ENCODE peak calls at places on chromosome 1, in nine cellular contexts. Y is keratinocyte, F is AG04450, K is IMR-90, Q is OCI-LY7, I is PC-9, T is heart right ventricle, A is RWPE1, E is HL-60. Z is an unnamed sample.

GRCh38 chr1:27544818-27545612 is 55.0 kb upstream of the WASF2 start:
- DNase-seq in E (no peak), I (no peak), A (no peak), T (peak), Y (no peak), K (peak), F (no peak), Q (no peak), Z (no peak)

GRCh38 chr1:180917306-180918065 is 4.8 kb downstream of the KIAA1614 start:
- DNase-seq in Q (no peak), E (peak), Y (no peak), F (no peak), T (no peak), K (peak), A (no peak), I (no peak), Z (no peak)

GRCh38 chr1:54273837-54274192 is 73.8 kb downstream of the MRPL37 start:
- DNase-seq in A (no peak), Q (no peak), F (no peak), T (peak), K (no peak), I (no peak), E (no peak), Y (no peak), Z (no peak)

GRCh38 chr1:201022824-201023516 is 544 bp downstream of the KIF21B start:
- DNase-seq in F (no peak), Q (peak), A (no peak), E (no peak), Y (no peak), T (no peak), I (peak), K (no peak), Z (no peak)

GRCh38 chr1:168835153-168835648 is 106.2 kb upstream of the DPT start:
- DNase-seq in E (no peak), I (peak), F (no peak), K (no peak), T (no peak), Q (no peak), A (no peak), Y (no peak), Z (no peak)

GRCh38 chr1:163897401-163898169 is 575.8 kb downstream of the NUF2 start:
- DNase-seq in T (peak), E (no peak), I (no peak), F (no peak), K (peak), A (no peak), Y (no peak), Q (no peak), Z (no peak)

GRCh38 chr1:151166506-151166956 is 587 bp downstream of the SCNM1 start:
- DNase-seq in E (no peak), F (peak), K (peak), Q (peak), A (peak), Y (no peak), I (peak), T (no peak), Z (no peak)

GRCh38 chr1:92538413-92539061 is 51.8 kb upstream of the GFI1 start:
- DNase-seq in E (no peak), K (peak), A (no peak), F (no peak), I (no peak), Q (no peak), Y (no peak), T (no peak), Z (no peak)

GRCh38 chr1:109874445-109874844 is 36.2 kb upstream of the CSF1 start:
- DNase-seq in Q (no peak), K (no peak), Y (no peak), E (no peak), F (no peak), T (no peak), I (peak), A (no peak), Z (no peak)

GRCh38 chr1:164688791-164689190 is 129.8 kb downstream of the PBX1 start:
- DNase-seq in E (no peak), T (no peak), A (no peak), Q (no peak), K (no peak), F (no peak), I (no peak), Y (no peak), Z (no peak)

GRCh38 chr1:210600421-210601195 is 271.9 kb downstream of the HHAT start:
- DNase-seq in Q (no peak), Y (no peak), E (no peak), I (no peak), K (peak), A (no peak), T (no peak), F (no peak), Z (no peak)

GRCh38 chr1:23122023-23122738 is 46.5 kb downstream of the LUZP1 start:
- DNase-seq in E (no peak), I (peak), Q (no peak), F (no peak), T (no peak), A (no peak), K (peak), Y (no peak), Z (no peak)

GRCh38 chr1:165886193-165886592 is 58.8 kb downstream of the UCK2 start:
- DNase-seq in Y (no peak), F (no peak), E (no peak), Q (no peak), A (no peak), I (no peak), T (no peak), K (no peak), Z (no peak)

GRCh38 chr1:50421768-50422674 is 1.2 kb downstream of the DMRTA2 start:
- DNase-seq in F (no peak), T (no peak), A (no peak), E (no peak), I (no peak), Q (no peak), Y (no peak), K (no peak), Z (no peak)
- H3K27ac ChIP-seq in F (no peak), T (no peak), A (no peak), E (no peak), I (no peak), Q (no peak), Y (no peak), K (no peak), Z (no peak)

DNA sequence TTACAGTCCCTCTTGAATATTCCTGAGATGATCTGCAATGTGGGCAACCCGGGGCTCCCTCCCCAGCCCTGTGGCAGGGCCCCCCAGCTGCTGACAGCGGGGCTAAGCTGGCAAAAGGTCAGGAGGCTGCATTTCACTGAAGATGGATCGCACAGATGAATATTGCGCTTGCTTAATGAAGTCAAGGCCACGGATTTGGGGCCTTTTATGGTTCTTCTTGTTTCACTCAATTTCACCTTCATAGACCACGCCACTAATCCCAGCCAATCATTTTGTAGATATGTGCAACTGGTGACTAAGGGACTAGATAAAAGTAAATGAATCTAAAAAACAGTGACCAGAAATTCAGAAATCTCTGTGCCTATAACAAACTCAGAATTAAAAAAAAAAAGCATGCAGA is 50.8 kb upstream of the SLC22A15 start:
- DNase-seq in F (no peak), E (no peak), T (no peak), A (no peak), Y (no peak), I (no peak), Q (no peak), K (no peak), Z (no peak)
- H3K27ac ChIP-seq in F (no peak), E (no peak), T (no peak), A (no peak), Y (no peak), I (no peak), Q (no peak), K (no peak), Z (no peak)

GRCh38 chr1:36420836-36421317 is 23.2 kb upstream of the LSM10 start:
- DNase-seq in K (peak), A (peak), E (peak), Y (peak), I (peak), T (peak), Q (peak), F (peak), Z (peak)

GRCh38 chr1:36419158-36419557 is 21.4 kb upstream of the LSM10 start:
- DNase-seq in A (no peak), I (no peak), Q (no peak), K (no peak), T (no peak), E (no peak), Y (no peak), F (no peak), Z (no peak)

GRCh38 chr1:36421649-36422048 is 23.9 kb upstream of the LSM10 start:
- DNase-seq in T (no peak), Y (no peak), Q (no peak), A (no peak), E (no peak), I (no peak), F (no peak), K (no peak), Z (no peak)

GRCh38 chr1:36419569-36419968 is 21.9 kb upstream of the LSM10 start:
- DNase-seq in I (no peak), K (peak), Y (no peak), E (no peak), Q (no peak), A (no peak), T (no peak), F (no peak), Z (no peak)

DNA sequence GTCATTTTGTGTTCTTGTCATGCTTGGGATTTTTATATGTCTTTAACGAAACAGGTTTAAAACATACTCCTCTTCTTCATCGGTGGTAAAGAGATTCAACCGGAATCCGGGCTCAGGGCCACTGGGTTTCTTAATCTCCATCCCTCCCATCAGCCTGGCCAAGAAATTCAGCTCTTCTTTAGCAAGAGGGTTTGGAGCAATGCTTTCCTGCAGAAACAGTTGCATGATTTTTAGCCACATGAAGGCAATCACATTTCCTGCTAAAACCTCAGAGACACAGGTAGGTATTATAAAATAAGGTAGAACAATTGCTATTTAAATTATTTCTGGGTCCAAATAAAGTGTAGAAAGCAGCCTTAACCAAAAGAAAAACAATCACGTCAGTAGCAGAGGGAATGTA is 22.7 kb upstream of the LSM10 start:
- DNase-seq in E (no peak), F (no peak), I (no peak), A (no peak), Y (no peak), Q (no peak), T (no peak), K (no peak), Z (no peak)
- H3K27ac ChIP-seq in E (peak), F (no peak), I (no peak), A (no peak), Y (no peak), Q (peak), T (peak), K (no peak), Z (no peak)

DNA sequence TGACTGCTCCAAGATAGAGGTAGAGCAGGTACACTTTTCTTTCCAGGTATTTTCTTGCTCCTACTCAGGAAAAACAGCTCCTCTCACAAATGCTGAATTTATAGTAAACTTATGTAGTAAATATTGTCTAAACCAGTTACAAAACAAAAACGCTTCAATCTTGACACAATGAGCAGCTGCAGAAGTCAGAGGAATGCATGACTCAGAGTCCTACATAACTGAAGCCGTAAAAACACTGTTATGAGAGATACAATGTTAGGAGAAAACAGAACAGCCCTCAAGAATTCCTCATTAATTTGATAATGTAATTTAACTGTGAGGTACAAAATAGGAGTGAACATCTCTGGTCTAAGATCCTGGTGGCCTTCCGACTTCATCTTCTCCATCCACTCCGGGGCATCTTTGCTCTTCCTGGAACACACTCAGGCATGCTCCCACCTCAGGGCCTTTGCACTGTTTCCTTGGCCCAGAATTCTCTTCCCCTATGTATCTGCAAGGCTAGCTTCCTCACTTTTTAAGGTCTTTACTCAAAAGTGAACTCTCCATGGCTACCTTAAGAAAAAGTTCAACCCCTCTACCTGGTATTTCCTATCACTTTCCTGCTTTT is 138.5 kb downstream of the SLC45A1 start:
- DNase-seq in K (peak), Y (no peak), A (peak), E (no peak), T (no peak), F (no peak), Q (no peak), I (peak), Z (no peak)
- H3K27ac ChIP-seq in K (peak), Y (peak), A (no peak), E (no peak), T (peak), F (peak), Q (no peak), I (no peak), Z (peak)

GRCh38 chr1:9776685-9777084 is 47.1 kb downstream of the CLSTN1 start:
- DNase-seq in E (no peak), Q (no peak), T (no peak), I (no peak), F (no peak), K (no peak), A (no peak), Y (no peak), Z (no peak)

GRCh38 chr1:9774744-9775679 is 48.8 kb downstream of the CLSTN1 start:
- DNase-seq in I (no peak), Q (no peak), F (no peak), E (no peak), A (no peak), K (no peak), Y (no peak), T (no peak), Z (no peak)

GRCh38 chr1:9780554-9781110 is 43.1 kb downstream of the CLSTN1 start:
- DNase-seq in F (no peak), Y (no peak), T (no peak), Q (no peak), K (no peak), I (no peak), A (no peak), E (no peak), Z (no peak)

GRCh38 chr1:9782116-9782751 is 41.5 kb downstream of the CLSTN1 start:
- DNase-seq in K (no peak), F (no peak), Q (no peak), E (no peak), A (peak), Y (no peak), T (no peak), I (no peak), Z (no peak)

GRCh38 chr1:9778905-9779304 is 44.9 kb downstream of the CLSTN1 start:
- DNase-seq in K (no peak), E (no peak), I (no peak), F (no peak), Y (no peak), A (no peak), T (no peak), Q (no peak), Z (no peak)
- H3K27ac ChIP-seq in K (no peak), E (no peak), I (no peak), F (no peak), Y (no peak), A (no peak), T (no peak), Q (no peak), Z (no peak)

DNA sequence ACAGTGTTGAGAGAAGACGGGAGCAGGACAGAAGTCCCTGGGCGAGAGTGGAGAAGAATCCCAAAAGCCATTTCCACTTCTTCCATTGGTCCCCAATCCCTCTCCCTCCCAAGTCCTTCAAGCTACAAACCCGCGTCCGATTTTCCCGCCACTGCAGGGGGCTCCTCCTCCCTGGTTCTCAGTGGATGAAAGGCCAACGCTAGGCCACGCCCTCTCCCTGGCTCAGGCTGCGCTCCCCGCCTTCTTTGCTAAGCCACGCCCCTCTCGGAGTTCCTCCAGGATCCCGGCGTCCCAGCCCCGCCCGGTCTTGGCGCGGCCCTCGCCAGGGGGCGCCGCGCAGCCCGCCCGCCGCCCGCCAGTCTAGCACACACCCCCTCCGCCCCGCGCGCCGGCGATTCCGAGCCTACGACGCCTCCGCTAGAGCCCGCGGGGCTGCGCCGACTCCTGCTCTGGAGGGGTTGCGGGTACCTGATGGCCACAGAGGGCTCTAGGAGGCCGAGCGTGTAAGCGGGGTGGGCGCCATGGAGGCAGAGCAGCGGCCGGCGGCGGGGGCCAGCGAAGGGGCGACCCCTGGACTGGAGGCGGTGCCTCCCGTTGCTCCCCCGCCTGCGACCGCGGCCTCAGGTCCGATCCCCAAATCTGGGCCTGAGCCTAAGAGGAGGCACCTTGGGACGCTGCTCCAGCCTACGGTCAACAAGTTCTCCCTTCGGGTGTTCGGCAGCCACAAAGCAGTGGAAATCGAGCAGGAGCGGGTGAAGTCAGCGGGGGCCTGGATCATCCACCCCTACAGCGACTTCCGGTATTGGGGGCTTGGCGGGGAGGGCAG is at the start of gene HCN3:
- DNase-seq in E (peak), Q (peak), F (peak), K (peak), I (peak), Y (peak), A (peak), T (peak), Z (peak)
- H3K27ac ChIP-seq in E (no peak), Q (peak), F (no peak), K (peak), I (no peak), Y (peak), A (peak), T (peak), Z (no peak)

GRCh38 chr1:45510972-45511527 is 10.6 kb downstream of the PRDX1 start:
- DNase-seq in Q (no peak), F (no peak), Y (no peak), A (no peak), K (no peak), I (no peak), E (no peak), T (no peak), Z (no peak)

GRCh38 chr1:45516465-45516864 is 5.2 kb downstream of the PRDX1 start:
- DNase-seq in F (no peak), E (no peak), K (no peak), A (no peak), T (no peak), I (peak), Y (no peak), Q (no peak), Z (no peak)

GRCh38 chr1:45510036-45510971 is 10.2 kb downstream of the MMACHC start:
- DNase-seq in E (no peak), K (no peak), A (no peak), Y (no peak), T (no peak), F (no peak), Q (no peak), I (no peak), Z (no peak)

GRCh38 chr1:45508295-45509151 is 8.4 kb downstream of the MMACHC start:
- DNase-seq in E (no peak), A (no peak), I (no peak), Q (peak), Y (no peak), T (no peak), K (no peak), F (no peak), Z (no peak)

DNA sequence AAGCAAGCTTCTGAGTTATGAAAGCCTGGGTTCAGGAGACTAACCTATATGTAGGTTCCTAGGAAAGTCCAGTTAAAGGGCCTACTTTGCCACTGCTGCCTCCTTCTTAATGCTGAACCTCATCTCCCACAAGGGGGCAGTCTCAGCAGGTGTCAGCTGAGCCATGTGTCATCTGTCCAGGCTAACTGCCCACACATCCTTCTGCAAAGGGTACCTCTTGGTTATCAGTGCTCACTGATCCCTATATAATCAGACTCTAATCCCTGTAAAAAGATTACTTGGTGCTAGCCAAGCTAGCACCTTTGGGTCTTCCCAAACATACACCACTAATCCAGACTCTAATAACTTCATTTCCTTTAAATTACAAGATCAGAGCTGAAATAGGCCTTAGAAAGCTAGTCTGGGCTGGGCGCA is 9.0 kb downstream of the PRDX1 start:
- DNase-seq in K (peak), E (no peak), Q (peak), Y (no peak), A (peak), T (no peak), I (peak), F (no peak), Z (no peak)
- H3K27ac ChIP-seq in K (no peak), E (no peak), Q (no peak), Y (no peak), A (no peak), T (no peak), I (no peak), F (peak), Z (peak)

GRCh38 chr1:108080448-108080847 is 115.5 kb upstream of the VAV3 start:
- DNase-seq in E (no peak), T (no peak), A (no peak), F (no peak), K (no peak), I (no peak), Q (no peak), Y (no peak), Z (no peak)

GRCh38 chr1:108082741-108083562 is 117.2 kb downstream of the SLC25A24 start:
- DNase-seq in K (no peak), I (no peak), Q (no peak), F (no peak), Y (no peak), T (no peak), E (no peak), A (no peak), Z (no peak)

GRCh38 chr1:108077991-108078390 is 113.0 kb upstream of the VAV3 start:
- DNase-seq in K (no peak), A (no peak), Q (peak), E (no peak), T (no peak), Y (no peak), F (no peak), I (no peak), Z (no peak)

GRCh38 chr1:108082006-108082405 is 117.0 kb upstream of the VAV3 start:
- DNase-seq in Y (no peak), T (no peak), F (no peak), Q (no peak), A (no peak), I (no peak), E (no peak), K (no peak), Z (no peak)

DNA sequence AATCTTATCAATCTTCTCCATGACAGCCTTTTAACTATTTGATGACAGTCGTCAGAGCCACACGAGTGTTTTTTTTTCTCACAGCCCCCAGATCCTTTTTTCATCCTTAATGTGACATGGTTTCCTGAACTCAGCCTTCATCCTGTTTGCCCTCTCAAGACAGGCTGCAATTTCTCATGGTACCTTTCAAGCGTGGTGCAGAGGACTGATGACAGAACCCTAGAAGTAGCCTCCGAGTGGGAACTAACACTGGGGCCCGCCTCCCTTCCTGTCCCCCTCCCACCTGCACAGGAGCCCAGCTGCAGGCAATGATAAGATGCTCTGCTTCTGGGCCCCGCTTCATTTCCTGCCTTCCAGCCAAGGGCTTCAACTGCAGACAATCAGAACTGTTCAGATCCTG is 114.6 kb upstream of the VAV3 start:
- DNase-seq in I (no peak), K (no peak), Y (no peak), A (no peak), T (no peak), F (no peak), E (no peak), Q (peak), Z (no peak)
- H3K27ac ChIP-seq in I (no peak), K (no peak), Y (no peak), A (no peak), T (peak), F (no peak), E (no peak), Q (peak), Z (no peak)